ENCODE peak calls at places on chromosome 22, in six cellular contexts. O is NB4, M is GM12892, X is body of pancreas, R is right lobe of liver, Y is A549. J is an unnamed sample.

GRCh38 chr22:25169278-25170031 is 30.2 kb upstream of the CRYBB3 start:
- DNase-seq in O (no peak), M (no peak), X (no peak), R (peak), Y (no peak), J (no peak)

GRCh38 chr22:42327462-42328129 is 57.1 kb upstream of the TCF20 start:
- DNase-seq in O (no peak), M (no peak), X (no peak), R (no peak), Y (no peak), J (no peak)

GRCh38 chr22:41215926-41216325 is 10.8 kb downstream of the L3MBTL2 start:
- DNase-seq in O (no peak), M (no peak), X (no peak), R (no peak), Y (no peak), J (no peak)

GRCh38 chr22:48949375-48950149 is 878.1 kb downstream of the BRD1 start:
- DNase-seq in O (peak), M (no peak), X (no peak), R (no peak), Y (no peak), J (no peak)

GRCh38 chr22:21942407-21942895 is 10.2 kb downstream of the PPM1F start:
- DNase-seq in O (peak), M (no peak), X (peak), R (peak), Y (peak), J (peak)

GRCh38 chr22:20595461-20595860 is 88.1 kb downstream of the MED15 start:
- DNase-seq in O (no peak), M (no peak), X (no peak), R (no peak), Y (no peak), J (no peak)

GRCh38 chr22:50436841-50437341 is 37.9 kb downstream of the SBF1 start:
- DNase-seq in O (no peak), M (no peak), X (no peak), R (peak), Y (no peak), J (no peak)

GRCh38 chr22:19884161-19884953 is 29.7 kb upstream of the GNB1L start:
- DNase-seq in O (no peak), M (no peak), X (no peak), R (peak), Y (no peak), J (no peak)

GRCh38 chr22:37696657-37697539 is at the start of gene TRIOBP:
- DNase-seq in O (peak), M (peak), X (peak), R (peak), Y (peak), J (peak)
- TF ChIP-seq POLR2A in O (no peak), M (no peak), X (no peak), R (no peak), Y (no peak), J (no peak)

DNA sequence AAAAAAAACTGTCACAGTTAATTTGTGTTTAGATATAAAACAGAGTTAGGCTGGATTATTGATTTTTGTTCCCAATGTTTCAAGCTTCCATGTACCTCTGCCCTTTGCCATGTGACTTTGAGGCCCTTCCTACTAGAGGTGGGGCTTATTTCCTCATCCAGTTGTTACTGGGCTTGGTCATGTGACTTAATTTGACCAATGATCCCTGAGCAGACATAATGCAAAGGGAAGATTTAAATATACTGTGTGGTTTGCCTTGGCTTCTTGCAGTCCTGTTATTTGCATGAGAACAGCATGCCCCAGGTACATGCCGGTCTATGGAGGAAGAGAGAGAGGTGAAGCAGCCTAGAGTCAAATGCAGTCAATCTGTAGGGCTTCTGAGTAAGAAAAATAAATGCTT is 347.0 kb downstream of the MIAT start:
- DNase-seq in O (no peak), M (no peak), X (no peak), R (no peak), Y (no peak), J (no peak)
- TF ChIP-seq POLR2A in O (no peak), M (no peak), X (no peak), R (no peak), Y (no peak), J (no peak)

GRCh38 chr22:23742505-23743264 is 8.2 kb downstream of the ZNF70 start:
- DNase-seq in O (no peak), M (no peak), X (no peak), R (no peak), Y (no peak), J (no peak)
- TF ChIP-seq POLR2A in O (no peak), M (no peak), X (no peak), R (no peak), Y (no peak), J (no peak)

GRCh38 chr22:46267431-46268279 is at the start of gene TTC38:
- DNase-seq in O (peak), M (peak), X (peak), R (peak), Y (peak), J (peak)
- TF ChIP-seq POLR2A in O (peak), M (peak), X (peak), R (peak), Y (peak), J (peak)

GRCh38 chr22:38694049-38694448 is 6.7 kb downstream of the JOSD1 start:
- DNase-seq in O (no peak), M (no peak), X (no peak), R (no peak), Y (no peak), J (no peak)
- TF ChIP-seq POLR2A in O (no peak), M (no peak), X (no peak), R (no peak), Y (no peak), J (no peak)

GRCh38 chr22:36982136-36982535 is 37.1 kb downstream of the TST start:
- DNase-seq in O (peak), M (no peak), X (no peak), R (no peak), Y (no peak), J (no peak)
- TF ChIP-seq POLR2A in O (no peak), M (no peak), X (no peak), R (no peak), Y (no peak), J (no peak)

DNA sequence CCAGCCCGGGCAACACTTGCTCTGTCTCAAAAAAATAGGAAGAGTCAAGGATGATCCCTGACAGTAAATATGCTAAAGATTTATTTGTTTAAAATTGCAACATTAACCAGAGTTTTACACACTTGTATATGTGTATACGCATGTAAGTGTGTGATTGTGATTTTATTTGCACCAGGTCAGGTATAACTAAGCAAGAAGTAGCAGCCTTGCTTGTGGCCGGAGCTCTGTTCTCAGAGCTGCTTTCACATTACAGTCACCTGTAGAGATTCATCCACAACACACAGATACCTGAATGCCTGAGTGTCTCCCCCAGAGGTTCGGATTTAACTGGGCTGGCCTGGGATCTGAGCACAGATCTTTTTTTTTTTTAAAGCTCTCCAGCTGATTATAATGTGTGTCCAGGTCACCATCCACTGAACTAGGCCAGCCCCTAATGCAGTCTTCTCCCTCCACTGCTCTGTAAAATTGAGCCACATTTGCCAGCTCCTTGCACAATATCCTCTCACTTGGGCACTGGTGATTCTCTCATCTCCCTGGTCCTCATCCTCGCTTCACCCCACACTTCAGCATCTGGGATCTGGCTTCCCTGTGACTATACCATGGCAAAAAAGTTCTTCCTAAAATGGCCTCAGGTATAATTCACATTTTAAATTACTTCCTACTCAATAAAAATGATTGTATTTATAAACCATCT is 48.3 kb downstream of the LIF start:
- DNase-seq in O (no peak), M (no peak), X (no peak), R (no peak), Y (no peak), J (no peak)
- TF ChIP-seq POLR2A in O (no peak), M (no peak), X (no peak), R (no peak), Y (no peak), J (no peak)